ENCODE peak calls at places on chromosomes 5 and 9, in four cellular contexts. Z, H, K and L are unnamed samples.

GRCh38 chr5:122184676-122185255 is 55.4 kb downstream of the ZNF474 start:
- DNase-seq in Z (no peak), K (no peak), H (no peak), L (no peak)

GRCh38 chr5:87113848-87114247 is 153.8 kb upstream of the RASA1 start:
- DNase-seq in H (no peak), Z (no peak), K (peak), L (no peak)

GRCh38 chr5:32462618-32463017 is 18.1 kb upstream of the ZFR start:
- DNase-seq in K (peak), Z (peak), H (no peak), L (no peak)

GRCh38 chr9:68690088-68690487 is 15.0 kb upstream of the PIP5K1B start:
- DNase-seq in K (peak), Z (no peak), H (no peak), L (no peak)

GRCh38 chr9:75146229-75146628 is 57.9 kb downstream of the OSTF1 start:
- DNase-seq in K (no peak), H (no peak), Z (no peak), L (no peak)

GRCh38 chr5:147341382-147341781 is 106.6 kb downstream of the STK32A start:
- DNase-seq in Z (no peak), K (no peak), H (no peak), L (no peak)

GRCh38 chr5:178590924-178591423 is 781 bp upstream of the COL23A1 start:
- DNase-seq in K (no peak), Z (no peak), H (no peak), L (no peak)

GRCh38 chr5:73142035-73142434 is 21.7 kb downstream of the TMEM171 start:
- DNase-seq in K (no peak), Z (no peak), H (no peak), L (no peak)

GRCh38 chr5:157026789-157027424 is 32.0 kb downstream of the HAVCR1 start:
- DNase-seq in H (no peak), Z (no peak), K (peak), L (no peak)

GRCh38 chr5:42583322-42583721 is 160.1 kb downstream of the GHR start:
- DNase-seq in K (peak), Z (peak), H (peak), L (no peak)

GRCh38 chr5:5335708-5336211 is 86.7 kb upstream of the ICE1 start:
- DNase-seq in H (no peak), Z (no peak), K (peak), L (no peak)

GRCh38 chr5:57735754-57736153 is 253.1 kb upstream of the ACTBL2 start:
- DNase-seq in K (peak), H (no peak), Z (no peak), L (no peak)

GRCh38 chr5:160158087-160158486 is 38.8 kb upstream of the PWWP2A start:
- DNase-seq in H (no peak), Z (no peak), K (no peak), L (no peak)

GRCh38 chr5:134592141-134592746 is 40.4 kb downstream of the SAR1B start:
- DNase-seq in Z (no peak), H (no peak), K (peak), L (no peak)

GRCh38 chr5:115583474-115583873 is 18.8 kb downstream of the TICAM2 start:
- DNase-seq in K (peak), H (no peak), Z (no peak), L (no peak)

GRCh38 chr5:171420429-171421231 is 1.2 kb downstream of the FGF18 start:
- DNase-seq in K (peak), H (no peak), Z (no peak), L (no peak)